ENCODE peak calls at places on chromosomes 6 and 20, in five cellular contexts. W is NB4; J is effector memory CD8-positive, alpha-beta T cell; E is NCI-H2029 treated with DMSO at 0.1 percent for 48 hours; U is effector CD4-positive, alpha-beta T cell. V is an unnamed sample.

GRCh38 chr6:156697224-156697623 is 80.0 kb upstream of the ARID1B start:
- DNase-seq in W (no peak), J (no peak), E (no peak), U (no peak), V (no peak)

GRCh38 chr6:148760568-148761531 is 14.0 kb downstream of the UST start:
- DNase-seq in W (peak), J (peak), E (no peak), U (peak), V (no peak)

GRCh38 chr6:28212510-28213212 is 12.4 kb upstream of the ZSCAN9 start:
- DNase-seq in W (peak), J (no peak), E (peak), U (no peak), V (peak)

GRCh38 chr20:63202811-63203526 is 13.0 kb downstream of the YTHDF1 start:
- DNase-seq in W (no peak), J (no peak), E (no peak), U (no peak), V (no peak)

GRCh38 chr6:148624025-148624424 is 122.8 kb upstream of the UST start:
- DNase-seq in W (peak), J (no peak), E (no peak), U (no peak), V (no peak)

GRCh38 chr20:58219342-58219700 is 9.1 kb downstream of the ANKRD60 start:
- DNase-seq in W (peak), J (no peak), E (no peak), U (no peak), V (no peak)

GRCh38 chr6:26175428-26176181 is 88.4 kb downstream of the HFE start:
- DNase-seq in W (peak), J (peak), E (peak), U (no peak), V (no peak)

GRCh38 chr6:82704048-82704447 is 340.4 kb downstream of the TPBG start:
- DNase-seq in W (no peak), J (no peak), E (peak), U (no peak), V (no peak)

GRCh38 chr6:120774275-120774674 is 560.0 kb downstream of the TBC1D32 start:
- DNase-seq in W (no peak), J (no peak), E (no peak), U (no peak), V (no peak)

GRCh38 chr20:17752452-17752851 is 52.7 kb downstream of the BANF2 start:
- DNase-seq in W (no peak), J (no peak), E (no peak), U (no peak), V (no peak)

GRCh38 chr20:4998160-4998651 is 3.1 kb downstream of the SLC23A2 start:
- DNase-seq in W (peak), J (no peak), E (no peak), U (no peak), V (no peak)

GRCh38 chr6:112464901-112465661 is 118.0 kb downstream of the RFPL4B start:
- DNase-seq in W (no peak), J (no peak), E (no peak), U (no peak), V (no peak)

GRCh38 chr6:19153270-19153980 is 683.7 kb upstream of the ID4 start:
- DNase-seq in W (no peak), J (no peak), E (no peak), U (no peak), V (no peak)

V was measured in DMS153.